ENCODE peak calls at places on chromosomes 16 and 17, in five cellular contexts. W, M, B, E and R are unnamed samples.

GRCh38 chr16:10552281-10552680 is 28.1 kb downstream of the EMP2 start:
- DNase-seq in W (no peak), M (no peak), B (no peak), E (no peak), R (no peak)

GRCh38 chr17:79950711-79951110 is 85.0 kb downstream of the TBC1D16 start:
- DNase-seq in W (no peak), M (no peak), B (no peak), E (no peak), R (no peak)

GRCh38 chr17:42555122-42555622 is 2.4 kb downstream of the HSD17B1 start:
- DNase-seq in W (no peak), M (no peak), B (no peak), E (no peak), R (no peak)

GRCh38 chr17:73098919-73099318 is 6.4 kb upstream of the SLC39A11 start:
- DNase-seq in W (no peak), M (no peak), B (no peak), E (no peak), R (no peak)

GRCh38 chr16:23408242-23409201 is 44.5 kb downstream of the COG7 start:
- DNase-seq in W (no peak), M (no peak), B (no peak), E (no peak), R (no peak)

GRCh38 chr16:66070140-66070887 is 296.2 kb upstream of the CDH5 start:
- DNase-seq in W (no peak), M (no peak), B (no peak), E (no peak), R (no peak)

GRCh38 chr16:53785044-53785443 is 81.1 kb downstream of the FTO start:
- DNase-seq in W (no peak), M (no peak), B (no peak), E (no peak), R (no peak)

GRCh38 chr17:56948491-56948890 is 12.4 kb downstream of the COIL start:
- DNase-seq in W (no peak), M (no peak), B (no peak), E (no peak), R (no peak)

GRCh38 chr17:14854691-14855090 is 410.4 kb downstream of the PMP22 start:
- DNase-seq in W (no peak), M (no peak), B (no peak), E (no peak), R (no peak)

GRCh38 chr17:54749157-54749556 is 151.5 kb upstream of the TOM1L1 start:
- DNase-seq in W (no peak), M (peak; percentile 2), B (no peak), E (no peak), R (no peak)

DNA sequence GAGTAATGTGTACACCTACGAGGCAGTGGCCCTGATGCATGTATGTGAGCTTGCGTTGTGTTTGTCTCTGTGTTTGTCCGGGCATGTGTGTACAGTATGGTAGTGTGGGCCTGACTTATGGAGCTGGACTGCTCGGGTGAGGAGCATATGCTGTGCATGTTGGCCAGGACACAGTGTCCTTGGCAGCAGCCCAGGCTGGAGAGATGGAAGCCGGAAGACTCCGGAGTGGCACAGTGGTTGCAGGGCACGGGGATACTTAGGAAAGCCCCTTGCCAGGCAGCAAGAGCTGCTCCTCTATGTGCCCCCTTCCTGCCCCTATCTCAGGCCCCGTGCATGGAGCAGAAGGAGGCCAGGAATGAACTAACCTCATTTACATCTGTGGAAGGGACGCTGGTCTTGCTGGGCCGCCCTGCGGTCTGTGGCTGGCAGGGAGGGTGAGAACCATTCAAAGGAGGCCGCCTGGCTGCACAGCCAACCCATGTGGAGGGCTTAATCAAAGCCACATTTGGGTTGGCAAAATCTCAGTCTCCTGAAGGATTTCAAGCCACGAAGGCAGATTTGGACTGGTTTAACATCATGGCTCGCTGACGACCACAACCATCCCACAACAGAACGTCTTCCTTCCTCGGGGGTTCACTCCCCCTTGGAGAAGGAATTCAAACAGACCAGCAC is 32.2 kb upstream of the RCVRN start:
- DNase-seq in W (no peak), M (no peak), B (no peak), E (no peak), R (no peak)
- TF ChIP-seq TAF1 in W (no peak), M (no peak), B (no peak), E (no peak), R (no peak)

DNA sequence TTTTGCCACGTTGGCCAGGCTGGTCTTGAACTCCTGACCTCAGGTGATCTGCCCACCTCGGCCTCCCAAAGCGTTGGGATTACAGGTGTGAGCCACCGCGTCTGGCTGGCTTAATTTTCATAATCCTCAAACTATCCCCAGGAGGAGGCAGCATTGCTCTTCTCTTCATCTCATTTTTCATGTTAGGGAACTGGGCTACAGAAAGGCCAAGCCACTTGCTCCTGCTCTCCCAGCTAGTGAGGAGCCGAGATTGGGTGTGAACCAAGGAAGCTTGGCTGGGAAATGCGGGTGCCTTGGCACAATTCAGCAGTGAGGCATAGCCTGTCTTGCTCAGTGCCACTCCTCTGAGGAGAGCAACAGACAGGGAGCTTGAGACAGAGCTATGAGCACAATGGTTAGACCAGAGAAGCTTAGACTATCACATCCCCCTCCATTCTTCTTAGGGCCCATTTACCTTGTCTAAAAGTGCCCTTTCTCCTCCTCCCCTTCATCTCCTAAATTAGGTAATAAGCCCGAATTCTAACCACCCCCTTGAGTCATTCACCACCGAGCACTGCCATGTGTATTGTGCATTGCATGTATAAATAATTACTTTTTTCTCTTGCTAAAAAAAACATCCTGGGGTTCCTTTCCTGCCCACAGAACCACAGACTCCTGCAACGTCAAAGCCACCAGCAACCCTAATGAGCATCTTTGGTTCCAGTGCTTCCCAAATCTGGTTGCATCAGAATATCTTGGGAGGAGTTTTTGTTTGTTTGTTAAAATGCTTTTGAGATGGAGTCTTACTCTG is 20.0 kb upstream of the KIF19 start:
- DNase-seq in W (no peak), M (no peak), B (no peak), E (no peak), R (no peak)
- TF ChIP-seq TAF1 in W (no peak), M (no peak), B (no peak), E (no peak), R (no peak)

GRCh38 chr16:50001144-50001543 is 23.9 kb upstream of the CNEP1R1 start:
- DNase-seq in W (no peak), M (no peak), B (no peak), E (no peak), R (no peak)

GRCh38 chr16:49997721-49998251 is 27.2 kb upstream of the CNEP1R1 start:
- DNase-seq in W (no peak), M (no peak), B (no peak), E (no peak), R (no peak)

GRCh38 chr16:50002190-50002589 is 22.8 kb upstream of the CNEP1R1 start:
- DNase-seq in W (no peak), M (no peak), B (no peak), E (no peak), R (no peak)

GRCh38 chr16:49995720-49996119 is 29.3 kb upstream of the CNEP1R1 start:
- DNase-seq in W (no peak), M (no peak), B (no peak), E (no peak), R (no peak)

GRCh38 chr16:49998991-49999390 is 26.0 kb upstream of the CNEP1R1 start:
- DNase-seq in W (no peak), M (no peak), B (no peak), E (no peak), R (no peak)
- TF ChIP-seq TAF1 in W (no peak), M (no peak), B (no peak), E (no peak), R (no peak)

GRCh38 chr17:43825567-43825966 is 7.4 kb downstream of the MPP3 start:
- DNase-seq in W (no peak), M (no peak), B (no peak), E (no peak), R (no peak)
- TF ChIP-seq TAF1 in W (no peak), M (no peak), B (no peak), E (no peak), R (no peak)

DNA sequence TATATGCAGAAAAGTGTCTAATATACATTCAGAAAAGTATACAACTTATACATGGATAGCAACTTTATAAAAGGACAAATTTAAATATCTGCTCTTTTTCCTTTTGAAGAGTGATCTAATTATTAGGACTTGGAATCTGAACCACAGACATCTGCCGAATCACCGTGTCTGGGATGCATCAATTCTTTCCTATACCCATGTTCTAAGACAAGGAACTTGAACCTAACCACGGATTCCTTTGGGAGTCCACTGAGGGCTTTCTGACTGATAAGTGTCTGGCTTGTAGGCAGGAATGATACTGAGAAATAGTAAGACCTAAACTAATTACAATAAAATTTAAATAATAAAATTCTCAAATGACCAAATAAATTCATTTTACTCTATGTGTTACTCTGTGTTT is 54.2 kb downstream of the NDEL1 start:
- DNase-seq in W (no peak), M (no peak), B (no peak), E (no peak), R (no peak)
- TF ChIP-seq TAF1 in W (no peak), M (no peak), B (no peak), E (no peak), R (no peak)

DNA sequence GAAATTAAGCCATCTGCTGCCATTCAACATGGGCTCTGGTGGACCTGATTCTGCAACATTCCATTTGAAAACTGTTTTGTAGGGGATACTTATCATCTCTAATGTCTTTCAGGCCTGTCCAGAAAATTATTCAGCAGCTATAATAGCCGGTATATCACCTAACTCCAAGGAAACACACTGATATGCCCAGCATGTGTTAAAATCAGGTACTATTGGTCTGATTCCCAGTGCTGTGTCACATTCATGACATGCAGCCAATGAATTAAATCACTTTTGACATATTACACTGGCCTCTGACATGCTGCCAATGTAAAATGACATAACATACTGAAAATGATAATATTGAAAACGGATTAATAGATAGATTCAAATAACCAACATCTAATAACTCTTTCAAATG is 60.5 kb upstream of the IRX5 start:
- DNase-seq in W (no peak), M (no peak), B (no peak), E (no peak), R (no peak)
- TF ChIP-seq TAF1 in W (no peak), M (no peak), B (no peak), E (no peak), R (no peak)